ENCODE peak calls at places on chromosome 13, in nine cellular contexts. P, H, I, D, S, V, K, N and E are unnamed samples.

GRCh38 chr13:77048592-77048991 is 21.6 kb upstream of the FBXL3 start:
- DNase-seq in P (no peak), H (no peak), I (no peak), D (no peak), S (no peak), V (no peak), K (no peak), N (no peak), E (no peak)

GRCh38 chr13:30307194-30307965 is at the start of gene KATNAL1:
- DNase-seq in P (peak; percentile 87), H (no peak), I (peak; percentile 83), D (peak; percentile 68), S (peak; percentile 78), V (peak; percentile 88), K (peak; percentile 55), N (peak; percentile 91), E (peak; percentile 83)

GRCh38 chr13:30581582-30581981 is 36.1 kb upstream of the USPL1 start:
- DNase-seq in P (no peak), H (no peak), I (no peak), D (no peak), S (no peak), V (no peak), K (no peak), N (no peak), E (no peak)

GRCh38 chr13:30725331-30726085 is 9.8 kb upstream of the ALOX5AP start:
- DNase-seq in P (no peak), H (no peak), I (no peak), D (no peak), S (no peak), V (no peak), K (no peak), N (no peak), E (no peak)

GRCh38 chr13:48542581-48543341 is 9.9 kb upstream of the RCBTB2 start:
- DNase-seq in P (peak; percentile 61), H (no peak), I (no peak), D (peak; percentile 58), S (peak; percentile 43), V (no peak), K (peak; percentile 46), N (peak; percentile 81), E (peak; percentile 20)

GRCh38 chr13:86892330-86892729 is 778.8 kb upstream of the SLITRK5 start:
- DNase-seq in P (no peak), H (no peak), I (no peak), D (no peak), S (no peak), V (no peak), K (no peak), N (no peak), E (no peak)

GRCh38 chr13:78593652-78594494 is 9.5 kb downstream of the POU4F1 start:
- DNase-seq in P (no peak), H (no peak), I (no peak), D (no peak), S (no peak), V (no peak), K (no peak), N (no peak), E (no peak)

GRCh38 chr13:97018029-97018819 is 23.9 kb upstream of the OXGR1 start:
- DNase-seq in P (no peak), H (no peak), I (peak; percentile 28), D (no peak), S (peak; percentile 14), V (no peak), K (peak; percentile 41), N (no peak), E (no peak)

GRCh38 chr13:44142911-44143665 is 230.5 kb upstream of the SERP2 start:
- DNase-seq in P (no peak), H (no peak), I (peak; percentile 32), D (no peak), S (no peak), V (no peak), K (no peak), N (no peak), E (no peak)

GRCh38 chr13:79547821-79548220 is 66.9 kb downstream of the NDFIP2 start:
- DNase-seq in P (no peak), H (no peak), I (no peak), D (no peak), S (no peak), V (no peak), K (no peak), N (no peak), E (no peak)

GRCh38 chr13:20713751-20714150 is 10.3 kb downstream of the IL17D start:
- DNase-seq in P (no peak), H (no peak), I (no peak), D (no peak), S (no peak), V (no peak), K (no peak), N (no peak), E (peak; percentile 45)

GRCh38 chr13:21175656-21176194 is 627 bp downstream of the SKA3 start:
- DNase-seq in P (no peak), H (no peak), I (no peak), D (no peak), S (no peak), V (no peak), K (no peak), N (no peak), E (no peak)

GRCh38 chr13:71856548-71856947 is 10.5 kb downstream of the DACH1 start:
- DNase-seq in P (no peak), H (no peak), I (no peak), D (no peak), S (no peak), V (no peak), K (no peak), N (no peak), E (no peak)

GRCh38 chr13:32824061-32824460 is 192.2 kb upstream of the KL start:
- DNase-seq in P (no peak), H (no peak), I (no peak), D (no peak), S (no peak), V (no peak), K (no peak), N (no peak), E (peak; percentile 58)

GRCh38 chr13:32823597-32823996 is 192.6 kb upstream of the KL start:
- DNase-seq in P (no peak), H (no peak), I (no peak), D (no peak), S (no peak), V (no peak), K (no peak), N (no peak), E (no peak)

GRCh38 chr13:32825481-32825880 is 190.7 kb upstream of the KL start:
- DNase-seq in P (no peak), H (no peak), I (no peak), D (no peak), S (no peak), V (no peak), K (no peak), N (no peak), E (no peak)

GRCh38 chr13:32821149-32821688 is 195.0 kb upstream of the KL start:
- DNase-seq in P (no peak), H (no peak), I (no peak), D (no peak), S (no peak), V (no peak), K (no peak), N (no peak), E (no peak)

GRCh38 chr13:32824671-32825070 is 191.6 kb upstream of the KL start:
- DNase-seq in P (no peak), H (no peak), I (no peak), D (no peak), S (no peak), V (no peak), K (no peak), N (peak; percentile 72), E (no peak)
- H3K27me3 ChIP-seq in P (no peaks in the 10 kb centered on the region), H (no peaks in the 10 kb centered on the region), I (peaks cover 23% of the 10 kb centered on the region), D (no peaks in the 10 kb centered on the region), S (no peaks in the 10 kb centered on the region), V (no peaks in the 10 kb centered on the region), K (no peaks in the 10 kb centered on the region), N (no peaks in the 10 kb centered on the region), E (no peaks in the 10 kb centered on the region)

GRCh38 chr13:46595136-46595917 is 42.4 kb downstream of the LRCH1 start:
- DNase-seq in P (no peak), H (no peak), I (no peak), D (no peak), S (no peak), V (no peak), K (no peak), N (no peak), E (no peak)
- H3K27ac ChIP-seq in P (no peak overlapping the region), H (peak overlapping the region; percentile 62), I (no peak overlapping the region), D (peak overlapping the region; percentile 64), S (peak overlapping the region; percentile 57), V (peak overlapping the region; percentile 79), K (peak overlapping the region; percentile 67), N (peak overlapping the region; percentile 66), E (peak overlapping the region; percentile 71)

GRCh38 chr13:90498096-90498495 is 849.4 kb upstream of the MIR17HG start:
- DNase-seq in P (no peak), H (no peak), I (no peak), D (no peak), S (no peak), V (no peak), K (no peak), N (no peak), E (no peak)

GRCh38 chr13:90498816-90499215 is 848.7 kb upstream of the MIR17HG start:
- DNase-seq in P (no peak), H (no peak), I (no peak), D (no peak), S (no peak), V (no peak), K (no peak), N (no peak), E (no peak)

GRCh38 chr13:90492872-90493271 is 854.6 kb upstream of the MIR17HG start:
- DNase-seq in P (no peak), H (no peak), I (no peak), D (no peak), S (no peak), V (no peak), K (no peak), N (no peak), E (no peak)

GRCh38 chr13:90493667-90494066 is 853.8 kb upstream of the MIR17HG start:
- DNase-seq in P (no peak), H (no peak), I (no peak), D (no peak), S (no peak), V (no peak), K (no peak), N (no peak), E (no peak)
- TF ChIP-seq EP300 in P (no peak), H (no peak), I (no peak), D (no peak), S (no peak), V (no peak), K (no peak), N (no peak), E (no peak)

GRCh38 chr13:22789027-22789593 is 391.7 kb upstream of the SGCG start:
- DNase-seq in P (no peak), H (no peak), I (no peak), D (no peak), S (no peak), V (no peak), K (no peak), N (no peak), E (no peak)

GRCh38 chr13:22793598-22794134 is 387.1 kb upstream of the SGCG start:
- DNase-seq in P (no peak), H (no peak), I (no peak), D (peak; percentile 66), S (no peak), V (no peak), K (no peak), N (no peak), E (no peak)

DNA sequence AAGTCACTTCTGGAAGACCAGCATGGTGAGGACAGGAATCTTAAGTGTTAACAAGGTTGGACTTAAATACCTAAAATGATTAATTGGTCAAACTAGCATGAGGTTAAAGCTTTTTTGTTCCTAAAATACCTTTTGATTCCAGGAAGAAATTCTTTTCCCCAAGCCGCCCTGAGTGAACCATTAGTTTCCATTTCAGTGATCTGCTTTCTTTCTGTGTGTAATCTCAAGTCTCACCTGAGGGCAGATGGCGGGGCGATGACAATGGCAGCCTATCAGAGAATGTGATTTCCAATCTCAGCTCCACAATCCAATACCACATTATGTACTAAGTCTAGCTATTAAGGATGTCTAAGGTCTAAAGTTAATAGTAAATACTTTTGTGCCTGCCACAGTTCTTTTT is 390.9 kb upstream of the SGCG start:
- DNase-seq in P (no peak), H (no peak), I (no peak), D (no peak), S (no peak), V (no peak), K (no peak), N (no peak), E (no peak)
- H3K27me3 ChIP-seq in P (no peaks in the 10 kb centered on the region), H (no peaks in the 10 kb centered on the region), I (peaks cover 10% of the 10 kb centered on the region), D (peaks cover 15% of the 10 kb centered on the region), S (no peaks in the 10 kb centered on the region), V (peaks cover 4% of the 10 kb centered on the region), K (peaks cover 5% of the 10 kb centered on the region), N (no peaks in the 10 kb centered on the region), E (no peaks in the 10 kb centered on the region)